ENCODE peak calls at places on chromosome 2, in nine cellular contexts. One of them, this sample, is unnamed.

GRCh38 chr2:58010599-58010998 is 36.0 kb upstream of the VRK2 start:
- DNase-seq in choroid plexus epithelial cell: no peak
- DNase-seq in iPS-NIHi11: no peak
- DNase-seq in right atrium auricular region: no peak
- DNase-seq in heart right ventricle: no peak
- DNase-seq in stimulated activated CD4-positive, alpha-beta T cell treated with anti-CD3 and anti-CD28 coated beads, TNF-alpha, amount 100 ng/mL, for 24 hours: no peak
- DNase-seq in H9: no peak
- DNase-seq in EH: no peak
- DNase-seq in cardiac fibroblast: no peak
- DNase-seq in this sample: no peak

GRCh38 chr2:8016688-8017087 is 665.2 kb upstream of the ID2 start:
- DNase-seq in choroid plexus epithelial cell: no peak
- DNase-seq in iPS-NIHi11: no peak
- DNase-seq in right atrium auricular region: no peak
- DNase-seq in heart right ventricle: no peak
- DNase-seq in stimulated activated CD4-positive, alpha-beta T cell treated with anti-CD3 and anti-CD28 coated beads, TNF-alpha, amount 100 ng/mL, for 24 hours: no peak
- DNase-seq in H9: no peak
- DNase-seq in EH: no peak
- DNase-seq in cardiac fibroblast: no peak
- DNase-seq in this sample: no peak

GRCh38 chr2:38092196-38092902 is 16.4 kb upstream of the CYP1B1 start:
- DNase-seq in choroid plexus epithelial cell: peak; percentile 96
- DNase-seq in iPS-NIHi11: no peak
- DNase-seq in right atrium auricular region: peak; percentile 92
- DNase-seq in heart right ventricle: no peak
- DNase-seq in stimulated activated CD4-positive, alpha-beta T cell treated with anti-CD3 and anti-CD28 coated beads, TNF-alpha, amount 100 ng/mL, for 24 hours: no peak
- DNase-seq in H9: no peak
- DNase-seq in EH: peak; percentile 14
- DNase-seq in cardiac fibroblast: peak; percentile 88
- DNase-seq in this sample: peak; percentile 91

GRCh38 chr2:19942199-19942598 is 40.4 kb upstream of the TTC32 start:
- DNase-seq in choroid plexus epithelial cell: peak; percentile 38
- DNase-seq in iPS-NIHi11: no peak
- DNase-seq in right atrium auricular region: no peak
- DNase-seq in heart right ventricle: no peak
- DNase-seq in stimulated activated CD4-positive, alpha-beta T cell treated with anti-CD3 and anti-CD28 coated beads, TNF-alpha, amount 100 ng/mL, for 24 hours: no peak
- DNase-seq in H9: no peak
- DNase-seq in EH: no peak
- DNase-seq in cardiac fibroblast: peak; percentile 17
- DNase-seq in this sample: no peak

GRCh38 chr2:30275256-30275655 is 43.9 kb downstream of the LBH start:
- DNase-seq in choroid plexus epithelial cell: no peak
- DNase-seq in iPS-NIHi11: no peak
- DNase-seq in right atrium auricular region: no peak
- DNase-seq in heart right ventricle: no peak
- DNase-seq in stimulated activated CD4-positive, alpha-beta T cell treated with anti-CD3 and anti-CD28 coated beads, TNF-alpha, amount 100 ng/mL, for 24 hours: no peak
- DNase-seq in H9: no peak
- DNase-seq in EH: no peak
- DNase-seq in cardiac fibroblast: no peak
- DNase-seq in this sample: no peak

GRCh38 chr2:85111819-85112281 is 21.3 kb upstream of the TCF7L1 start:
- DNase-seq in choroid plexus epithelial cell: no peak
- DNase-seq in iPS-NIHi11: no peak
- DNase-seq in right atrium auricular region: no peak
- DNase-seq in heart right ventricle: no peak
- DNase-seq in stimulated activated CD4-positive, alpha-beta T cell treated with anti-CD3 and anti-CD28 coated beads, TNF-alpha, amount 100 ng/mL, for 24 hours: no peak
- DNase-seq in H9: no peak
- DNase-seq in EH: peak; percentile 67
- DNase-seq in cardiac fibroblast: peak; percentile 18
- DNase-seq in this sample: peak; percentile 77

GRCh38 chr2:32715391-32715841 is 87.6 kb downstream of the TTC27 start:
- DNase-seq in choroid plexus epithelial cell: peak; percentile 13
- DNase-seq in iPS-NIHi11: no peak
- DNase-seq in right atrium auricular region: no peak
- DNase-seq in heart right ventricle: no peak
- DNase-seq in stimulated activated CD4-positive, alpha-beta T cell treated with anti-CD3 and anti-CD28 coated beads, TNF-alpha, amount 100 ng/mL, for 24 hours: no peak
- DNase-seq in H9: no peak
- DNase-seq in EH: peak; percentile 43
- DNase-seq in cardiac fibroblast: no peak
- DNase-seq in this sample: no peak

GRCh38 chr2:191696001-191696400 is 18.1 kb downstream of the NABP1 start:
- DNase-seq in choroid plexus epithelial cell: peak; percentile 99
- DNase-seq in iPS-NIHi11: no peak
- DNase-seq in right atrium auricular region: no peak
- DNase-seq in heart right ventricle: no peak
- DNase-seq in stimulated activated CD4-positive, alpha-beta T cell treated with anti-CD3 and anti-CD28 coated beads, TNF-alpha, amount 100 ng/mL, for 24 hours: no peak
- DNase-seq in H9: no peak
- DNase-seq in EH: peak; percentile 94
- DNase-seq in cardiac fibroblast: peak; percentile 89
- DNase-seq in this sample: peak; percentile 86

GRCh38 chr2:20015482-20016083 is 3.1 kb upstream of the MATN3 start:
- DNase-seq in choroid plexus epithelial cell: peak; percentile 80
- DNase-seq in iPS-NIHi11: peak; percentile 51
- DNase-seq in right atrium auricular region: no peak
- DNase-seq in heart right ventricle: no peak
- DNase-seq in stimulated activated CD4-positive, alpha-beta T cell treated with anti-CD3 and anti-CD28 coated beads, TNF-alpha, amount 100 ng/mL, for 24 hours: no peak
- DNase-seq in H9: no peak
- DNase-seq in EH: peak; percentile 69
- DNase-seq in cardiac fibroblast: peak; percentile 80
- DNase-seq in this sample: peak; percentile 67

GRCh38 chr2:18752667-18753422 is 163.5 kb upstream of the NT5C1B start:
- DNase-seq in choroid plexus epithelial cell: peak; percentile 62
- DNase-seq in iPS-NIHi11: no peak
- DNase-seq in right atrium auricular region: no peak
- DNase-seq in heart right ventricle: no peak
- DNase-seq in stimulated activated CD4-positive, alpha-beta T cell treated with anti-CD3 and anti-CD28 coated beads, TNF-alpha, amount 100 ng/mL, for 24 hours: no peak
- DNase-seq in H9: no peak
- DNase-seq in EH: peak; percentile 12
- DNase-seq in cardiac fibroblast: peak; percentile 41
- DNase-seq in this sample: peak; percentile 46

GRCh38 chr2:205556841-205557539 is 125.3 kb upstream of the NRP2 start:
- DNase-seq in choroid plexus epithelial cell: no peak
- DNase-seq in iPS-NIHi11: peak; percentile 39
- DNase-seq in right atrium auricular region: no peak
- DNase-seq in heart right ventricle: no peak
- DNase-seq in stimulated activated CD4-positive, alpha-beta T cell treated with anti-CD3 and anti-CD28 coated beads, TNF-alpha, amount 100 ng/mL, for 24 hours: no peak
- DNase-seq in H9: peak; percentile 45
- DNase-seq in EH: no peak
- DNase-seq in cardiac fibroblast: no peak
- DNase-seq in this sample: no peak

GRCh38 chr2:191171291-191171690 is 20.5 kb upstream of the STAT4 start:
- DNase-seq in choroid plexus epithelial cell: no peak
- DNase-seq in iPS-NIHi11: no peak
- DNase-seq in right atrium auricular region: no peak
- DNase-seq in heart right ventricle: no peak
- DNase-seq in stimulated activated CD4-positive, alpha-beta T cell treated with anti-CD3 and anti-CD28 coated beads, TNF-alpha, amount 100 ng/mL, for 24 hours: no peak
- DNase-seq in H9: no peak
- DNase-seq in EH: no peak
- DNase-seq in cardiac fibroblast: no peak
- DNase-seq in this sample: no peak

GRCh38 chr2:1742680-1743395 is 1.5 kb downstream of the PXDN start:
- DNase-seq in choroid plexus epithelial cell: peak; percentile 97
- DNase-seq in iPS-NIHi11: peak; percentile 76
- DNase-seq in right atrium auricular region: peak; percentile 88
- DNase-seq in heart right ventricle: peak; percentile 77
- DNase-seq in stimulated activated CD4-positive, alpha-beta T cell treated with anti-CD3 and anti-CD28 coated beads, TNF-alpha, amount 100 ng/mL, for 24 hours: no peak
- DNase-seq in H9: peak; percentile 76
- DNase-seq in EH: peak; percentile 97
- DNase-seq in cardiac fibroblast: peak; percentile 95
- DNase-seq in this sample: peak; percentile 90

GRCh38 chr2:161418715-161419337 is 2.7 kb downstream of the TBR1 start:
- DNase-seq in choroid plexus epithelial cell: no peak
- DNase-seq in iPS-NIHi11: peak; percentile 49
- DNase-seq in right atrium auricular region: no peak
- DNase-seq in heart right ventricle: peak; percentile 11
- DNase-seq in stimulated activated CD4-positive, alpha-beta T cell treated with anti-CD3 and anti-CD28 coated beads, TNF-alpha, amount 100 ng/mL, for 24 hours: no peak
- DNase-seq in H9: peak; percentile 73
- DNase-seq in EH: peak; percentile 25
- DNase-seq in cardiac fibroblast: no peak
- DNase-seq in this sample: peak; percentile 24

GRCh38 chr2:240434728-240435456 is 571 bp upstream of the GPC1 start:
- DNase-seq in choroid plexus epithelial cell: peak; percentile 89
- DNase-seq in iPS-NIHi11: peak; percentile 99
- DNase-seq in right atrium auricular region: peak; percentile 86
- DNase-seq in heart right ventricle: peak; percentile 95
- DNase-seq in stimulated activated CD4-positive, alpha-beta T cell treated with anti-CD3 and anti-CD28 coated beads, TNF-alpha, amount 100 ng/mL, for 24 hours: peak; percentile 72
- DNase-seq in H9: peak; percentile 91
- DNase-seq in EH: peak; percentile 92
- DNase-seq in cardiac fibroblast: peak; percentile 96
- DNase-seq in this sample: peak; percentile 89

GRCh38 chr2:152730591-152731333 is 12.3 kb downstream of the ARL6IP6 start:
- DNase-seq in choroid plexus epithelial cell: peak; percentile 64
- DNase-seq in iPS-NIHi11: no peak
- DNase-seq in right atrium auricular region: no peak
- DNase-seq in heart right ventricle: no peak
- DNase-seq in stimulated activated CD4-positive, alpha-beta T cell treated with anti-CD3 and anti-CD28 coated beads, TNF-alpha, amount 100 ng/mL, for 24 hours: no peak
- DNase-seq in H9: no peak
- DNase-seq in EH: no peak
- DNase-seq in cardiac fibroblast: peak; percentile 35
- DNase-seq in this sample: peak; percentile 17

GRCh38 chr2:10949835-10950234 is 38.1 kb downstream of the KCNF1 start:
- DNase-seq in choroid plexus epithelial cell: no peak
- DNase-seq in iPS-NIHi11: no peak
- DNase-seq in right atrium auricular region: no peak
- DNase-seq in heart right ventricle: no peak
- DNase-seq in stimulated activated CD4-positive, alpha-beta T cell treated with anti-CD3 and anti-CD28 coated beads, TNF-alpha, amount 100 ng/mL, for 24 hours: no peak
- DNase-seq in H9: no peak
- DNase-seq in EH: no peak
- DNase-seq in cardiac fibroblast: no peak
- DNase-seq in this sample: no peak

GRCh38 chr2:239669181-239669898 is 268.5 kb upstream of the HDAC4 start:
- DNase-seq in choroid plexus epithelial cell: no peak
- DNase-seq in iPS-NIHi11: no peak
- DNase-seq in right atrium auricular region: no peak
- DNase-seq in heart right ventricle: no peak
- DNase-seq in stimulated activated CD4-positive, alpha-beta T cell treated with anti-CD3 and anti-CD28 coated beads, TNF-alpha, amount 100 ng/mL, for 24 hours: no peak
- DNase-seq in H9: no peak
- DNase-seq in EH: no peak
- DNase-seq in cardiac fibroblast: no peak
- DNase-seq in this sample: peak; percentile 4

GRCh38 chr2:240433973-240434727 is 1.3 kb upstream of the GPC1 start:
- DNase-seq in choroid plexus epithelial cell: peak; percentile 87
- DNase-seq in iPS-NIHi11: no peak
- DNase-seq in right atrium auricular region: peak; percentile 71
- DNase-seq in heart right ventricle: peak; percentile 22
- DNase-seq in stimulated activated CD4-positive, alpha-beta T cell treated with anti-CD3 and anti-CD28 coated beads, TNF-alpha, amount 100 ng/mL, for 24 hours: no peak
- DNase-seq in H9: peak; percentile 24
- DNase-seq in EH: peak; percentile 97
- DNase-seq in cardiac fibroblast: peak; percentile 96
- DNase-seq in this sample: peak; percentile 92

GRCh38 chr2:26017464-26018183 is 16.3 kb upstream of the RAB10 start:
- DNase-seq in choroid plexus epithelial cell: no peak
- DNase-seq in iPS-NIHi11: no peak
- DNase-seq in right atrium auricular region: no peak
- DNase-seq in heart right ventricle: no peak
- DNase-seq in stimulated activated CD4-positive, alpha-beta T cell treated with anti-CD3 and anti-CD28 coated beads, TNF-alpha, amount 100 ng/mL, for 24 hours: no peak
- DNase-seq in H9: no peak
- DNase-seq in EH: no peak
- DNase-seq in cardiac fibroblast: no peak
- DNase-seq in this sample: no peak

GRCh38 chr2:108538000-108538625 is 3.8 kb downstream of the LIMS1 start:
- DNase-seq in choroid plexus epithelial cell: peak; percentile 62
- DNase-seq in iPS-NIHi11: no peak
- DNase-seq in right atrium auricular region: no peak
- DNase-seq in heart right ventricle: no peak
- DNase-seq in stimulated activated CD4-positive, alpha-beta T cell treated with anti-CD3 and anti-CD28 coated beads, TNF-alpha, amount 100 ng/mL, for 24 hours: no peak
- DNase-seq in H9: no peak
- DNase-seq in EH: peak; percentile 17
- DNase-seq in cardiac fibroblast: no peak
- DNase-seq in this sample: no peak

GRCh38 chr2:176079851-176080539 is 3.8 kb downstream of the EVX2 start:
- DNase-seq in choroid plexus epithelial cell: peak; percentile 10
- DNase-seq in iPS-NIHi11: peak; percentile 86
- DNase-seq in right atrium auricular region: peak; percentile 54
- DNase-seq in heart right ventricle: peak; percentile 47
- DNase-seq in stimulated activated CD4-positive, alpha-beta T cell treated with anti-CD3 and anti-CD28 coated beads, TNF-alpha, amount 100 ng/mL, for 24 hours: no peak
- DNase-seq in H9: peak; percentile 90
- DNase-seq in EH: peak; percentile 69
- DNase-seq in cardiac fibroblast: peak; percentile 23
- DNase-seq in this sample: peak; percentile 62

GRCh38 chr2:140711867-140712266 is 1418.9 kb downstream of the LRP1B start:
- DNase-seq in choroid plexus epithelial cell: no peak
- DNase-seq in iPS-NIHi11: no peak
- DNase-seq in right atrium auricular region: no peak
- DNase-seq in heart right ventricle: no peak
- DNase-seq in stimulated activated CD4-positive, alpha-beta T cell treated with anti-CD3 and anti-CD28 coated beads, TNF-alpha, amount 100 ng/mL, for 24 hours: no peak
- DNase-seq in H9: no peak
- DNase-seq in EH: no peak
- DNase-seq in cardiac fibroblast: no peak
- DNase-seq in this sample: no peak

GRCh38 chr2:43000242-43001054 is 208.1 kb upstream of the HAAO start:
- DNase-seq in choroid plexus epithelial cell: no peak
- DNase-seq in iPS-NIHi11: no peak
- DNase-seq in right atrium auricular region: no peak
- DNase-seq in heart right ventricle: no peak
- DNase-seq in stimulated activated CD4-positive, alpha-beta T cell treated with anti-CD3 and anti-CD28 coated beads, TNF-alpha, amount 100 ng/mL, for 24 hours: no peak
- DNase-seq in H9: no peak
- DNase-seq in EH: no peak
- DNase-seq in cardiac fibroblast: no peak
- DNase-seq in this sample: peak; percentile 40

This sample was measured in RPMI7951.